ENCODE peak calls at places on chromosomes 16 and 17, in four cellular contexts. M is endodermal cell, R is GM12878, L is adipocyte. K is an unnamed sample. For H3K36me3, the result is how much of the 10 kb centered on the place peaks cover.

GRCh38 chr16:66713076-66713475 is 16.5 kb upstream of the CMTM4 start:
- DNase-seq in L (no peak), R (no peak), M (no peak), K (no peak)

GRCh38 chr17:48711128-48711527 is 11.2 kb downstream of the PRAC1 start:
- DNase-seq in R (no peak), M (peak), L (no peak), K (no peak)

GRCh38 chr17:50199211-50199633 is 2.2 kb downstream of the COL1A1 start:
- DNase-seq in M (no peak), L (peak), R (no peak), K (no peak)

GRCh38 chr17:79618383-79619067 is 7.7 kb upstream of the RBFOX3 start:
- DNase-seq in L (peak), R (no peak), M (peak), K (no peak)

GRCh38 chr16:58249388-58249779 is 45.4 kb downstream of the PRSS54 start:
- DNase-seq in M (no peak), R (no peak), L (no peak), K (no peak)

GRCh38 chr17:21674242-21674731 is 18.0 kb upstream of the KCNJ18 start:
- DNase-seq in R (no peak), M (peak), L (no peak), K (no peak)

GRCh38 chr17:47280072-47280811 is 26.6 kb downstream of the ITGB3 start:
- DNase-seq in L (peak), M (peak), R (no peak), K (no peak)

GRCh38 chr16:67528222-67528869 is at the start of gene RIPOR1:
- DNase-seq in R (no peak), L (peak), M (peak), K (no peak)

GRCh38 chr16:53898993-53899392 is 195.0 kb downstream of the FTO start:
- DNase-seq in M (no peak), R (no peak), L (peak), K (no peak)

GRCh38 chr16:28321700-28322411 is 29.5 kb downstream of the SBK1 start:
- DNase-seq in L (peak), M (peak), R (no peak), K (no peak)

DNA sequence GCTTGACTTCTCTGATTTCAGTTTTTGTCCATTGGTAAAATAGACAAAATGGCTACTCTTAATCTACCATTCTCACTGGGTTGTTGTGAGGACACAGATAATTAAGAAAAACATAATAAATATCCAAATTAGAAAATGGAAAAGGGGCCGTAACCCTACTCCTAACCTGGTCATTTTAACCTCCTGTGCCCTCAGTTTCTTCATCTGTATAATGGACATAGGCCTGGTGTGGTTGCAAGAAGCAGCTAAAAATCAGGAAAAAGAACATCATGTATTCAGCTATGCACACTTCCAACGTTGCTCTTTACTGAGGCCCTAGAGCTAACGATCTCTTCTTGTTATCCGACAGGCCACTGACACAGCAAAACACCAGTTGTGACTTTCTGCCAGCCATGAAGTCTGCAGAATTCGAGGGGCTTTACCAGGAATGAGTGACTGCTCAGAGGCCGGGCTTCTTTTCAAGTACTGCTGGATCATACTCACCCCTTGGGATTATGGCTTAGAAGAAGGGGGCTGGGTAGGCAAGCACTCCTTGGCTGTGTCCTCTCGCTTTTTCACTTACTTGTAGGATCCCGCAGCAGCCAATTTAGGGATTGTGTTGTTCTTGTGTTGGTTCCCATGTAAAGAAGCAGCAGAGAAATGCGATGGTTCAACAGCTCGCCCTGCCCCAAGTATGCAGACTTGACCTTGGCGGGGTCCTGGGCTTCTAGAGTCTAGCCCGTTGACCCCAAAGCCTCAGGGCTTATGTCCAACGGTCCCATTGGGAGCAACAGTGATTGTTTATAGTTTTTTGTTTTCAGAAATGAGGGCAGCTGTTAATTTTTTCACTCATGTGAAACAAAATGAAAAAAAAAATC is 20.9 kb downstream of the LDAF1 start:
- DNase-seq in M (no peak), R (no peak), L (no peak), K (no peak)
- H3K36me3 ChIP-seq in M (half or more), R (under half), L (half or more), K (under half)

GRCh38 chr16:84652565-84652964 is 4.3 kb downstream of the KLHL36 start:
- DNase-seq in M (no peak), R (no peak), L (no peak), K (no peak)
- H3K36me3 ChIP-seq in M (under half), R (under half), L (under half), K (under half)

GRCh38 chr17:32159586-32160438 is 17.5 kb downstream of the RHOT1 start:
- DNase-seq in L (no peak), R (no peak), M (no peak), K (no peak)
- H3K36me3 ChIP-seq in L (under half), R (under half), M (under half), K (under half)

DNA sequence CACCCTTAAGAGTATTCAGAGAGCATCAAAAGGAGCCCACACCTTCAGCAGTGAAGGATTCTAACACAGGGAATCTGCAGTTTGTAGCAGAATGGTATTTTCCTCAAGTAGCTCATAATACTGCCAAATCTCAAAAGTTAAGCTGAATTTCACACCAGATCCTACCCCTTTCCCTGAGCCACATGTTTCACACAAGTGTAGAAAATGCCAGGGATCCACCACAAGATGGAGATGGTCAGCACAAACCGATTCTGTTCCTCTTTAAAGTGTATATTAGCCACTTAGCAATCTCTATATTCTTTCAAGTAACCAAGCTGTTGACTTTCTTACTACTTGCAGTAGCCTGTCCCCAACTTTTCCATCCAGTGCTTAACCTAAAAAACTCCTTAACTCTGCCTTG is 13.2 kb downstream of the GINS2 start:
- DNase-seq in M (no peak), R (no peak), L (peak), K (no peak)
- H3K36me3 ChIP-seq in M (half or more), R (under half), L (half or more), K (under half)

GRCh38 chr16:57048095-57048494 is 44.3 kb upstream of the CPNE2 start:
- DNase-seq in M (no peak), R (no peak), L (no peak), K (no peak)
- H3K36me3 ChIP-seq in M (under half), R (under half), L (under half), K (under half)

GRCh38 chr17:74117087-74117486 is 86.4 kb upstream of the RPL38 start:
- DNase-seq in R (no peak), L (no peak), M (peak), K (no peak)

GRCh38 chr17:74117999-74118421 is 85.5 kb upstream of the RPL38 start:
- DNase-seq in M (peak), L (no peak), R (no peak), K (no peak)

GRCh38 chr17:74115586-74115985 is 87.9 kb upstream of the RPL38 start:
- DNase-seq in L (no peak), R (no peak), M (no peak), K (no peak)

GRCh38 chr17:74114881-74115470 is 88.5 kb upstream of the RPL38 start:
- DNase-seq in R (no peak), M (no peak), L (no peak), K (no peak)

DNA sequence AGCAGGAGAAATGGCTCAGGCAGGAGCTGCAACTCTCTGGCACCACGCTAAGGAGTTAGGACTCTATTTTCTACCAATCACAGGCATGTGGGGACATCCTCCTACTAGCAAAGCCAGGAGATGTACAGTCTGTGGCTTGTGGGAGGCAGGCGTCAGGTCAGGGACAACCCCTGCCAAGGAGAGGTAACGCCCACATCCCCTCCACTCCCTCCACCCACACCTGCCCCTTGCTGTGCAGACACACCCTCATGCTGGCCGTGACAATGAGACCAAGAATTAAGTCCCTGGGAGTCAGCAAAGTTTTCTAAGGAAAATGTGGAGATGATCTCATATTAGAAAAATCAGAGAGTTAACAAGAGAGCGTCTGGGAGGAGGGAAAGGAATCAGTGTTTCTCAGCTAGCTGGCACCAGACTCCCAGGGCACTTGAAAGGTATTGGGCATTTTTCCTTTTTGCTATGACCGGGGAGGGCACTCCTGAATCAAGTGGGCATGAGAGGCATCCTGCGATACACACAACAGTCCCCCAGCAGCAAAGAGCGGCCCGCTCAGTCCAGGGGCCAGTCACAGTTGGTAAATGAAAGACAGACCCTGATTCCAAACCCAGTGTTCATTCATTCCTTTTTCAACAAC is 87.3 kb upstream of the RPL38 start:
- DNase-seq in R (no peak), L (no peak), M (peak), K (no peak)
- H3K36me3 ChIP-seq in R (under half), L (under half), M (under half), K (under half)

GRCh38 chr16:69367980-69368379 is 16.4 kb upstream of the TMED6 start:
- DNase-seq in M (no peak), L (no peak), R (no peak), K (no peak)

GRCh38 chr16:69365901-69366300 is 14.3 kb upstream of the TMED6 start:
- DNase-seq in L (no peak), M (no peak), R (no peak), K (no peak)

GRCh38 chr16:69366431-69366830 is 14.8 kb upstream of the TMED6 start:
- DNase-seq in R (no peak), M (no peak), L (no peak), K (no peak)

GRCh38 chr16:69364088-69364487 is 12.5 kb upstream of the TMED6 start:
- DNase-seq in M (no peak), R (no peak), L (no peak), K (no peak)

DNA sequence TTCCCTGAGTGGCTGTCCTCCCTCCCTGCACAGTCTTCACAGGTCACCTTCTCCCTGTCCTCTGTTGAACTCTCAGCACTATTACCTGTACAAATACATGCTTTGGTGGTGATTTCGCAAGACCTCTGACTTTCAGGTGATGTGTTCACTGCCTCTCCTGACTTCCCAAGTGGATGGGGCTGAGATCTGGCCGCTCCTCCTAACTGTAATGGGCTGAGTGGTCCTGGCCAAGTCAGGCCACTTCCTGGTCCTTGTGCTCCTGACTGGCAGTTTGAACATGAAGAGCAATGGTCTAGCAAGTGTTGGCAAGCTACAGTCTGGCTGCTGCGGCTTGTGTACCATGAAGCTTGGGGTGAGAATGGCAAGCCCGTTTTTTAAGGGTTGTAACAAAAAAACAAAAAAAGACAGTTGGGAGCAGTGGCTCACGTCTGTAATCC is 11.7 kb upstream of the TMED6 start:
- DNase-seq in L (no peak), R (no peak), M (no peak), K (no peak)
- H3K36me3 ChIP-seq in L (under half), R (under half), M (under half), K (under half)

DNA sequence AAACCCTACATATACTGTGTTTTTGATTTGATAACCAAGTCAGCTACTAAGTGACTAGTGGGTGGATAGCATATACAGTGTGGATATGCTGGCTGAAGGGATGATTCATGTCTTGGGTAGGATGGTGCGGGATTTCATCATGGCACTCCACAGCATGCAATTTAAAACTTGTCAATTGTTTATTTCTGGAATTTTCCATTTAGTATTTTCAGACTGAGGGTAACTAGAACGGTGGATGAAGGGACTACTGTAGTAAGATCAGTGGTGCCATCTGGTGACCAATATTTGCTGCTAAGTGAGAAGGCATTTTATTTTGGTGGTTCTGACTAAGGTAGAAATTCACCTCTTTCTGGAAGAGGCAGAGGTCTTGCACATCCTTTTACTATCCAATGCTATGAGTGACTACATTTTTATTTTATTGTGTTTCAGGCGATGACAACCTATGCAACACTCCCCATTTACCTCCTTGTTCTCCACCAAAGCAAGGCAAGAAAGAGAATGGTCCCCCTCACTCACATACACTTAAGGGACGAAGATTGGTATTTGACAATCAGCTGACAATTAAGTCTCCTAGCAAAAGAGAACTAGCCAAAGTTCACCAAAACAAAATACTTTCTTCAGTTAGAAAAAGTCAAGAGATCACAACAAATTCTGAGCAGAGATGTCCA is 3.1 kb downstream of the CDC6 start:
- DNase-seq in R (no peak), M (peak), L (peak), K (no peak)
- H3K36me3 ChIP-seq in R (under half), M (half or more), L (under half), K (under half)

GRCh38 chr17:45266372-45266926 is 4.6 kb upstream of the SPATA32 start:
- DNase-seq in M (no peak), R (no peak), L (no peak), K (no peak)
- H3K36me3 ChIP-seq in M (under half), R (under half), L (half or more), K (half or more)

K was measured in GM06990.